ENCODE peak calls at places on chromosomes 5 and 9, in ten cellular contexts. T is colonic mucosa, W is epithelial cell of esophagus, H is fibroblast of lung, O is transverse colon, P is mammary epithelial cell, A is neural progenitor cell, B is AG10803, K is spleen, X is heart left ventricle. V is an unnamed sample.

GRCh38 chr9:129201289-129201688 is 23.2 kb upstream of the IER5L start:
- DNase-seq in T (no peak), W (no peak), H (no peak), O (no peak), P (no peak), A (no peak), B (no peak), K (no peak), X (no peak), V (no peak)

GRCh38 chr5:122156724-122157325 is 27.5 kb downstream of the ZNF474 start:
- DNase-seq in T (no peak), W (peak; percentile 67), H (peak; percentile 77), O (no peak), P (peak; percentile 45), A (peak; percentile 51), B (peak; percentile 72), K (no peak), X (no peak), V (peak; percentile 89)

GRCh38 chr5:61450880-61451279 is 118.8 kb downstream of the ZSWIM6 start:
- DNase-seq in T (no peak), W (peak; percentile 24), H (peak; percentile 73), O (no peak), P (peak; percentile 31), A (no peak), B (peak; percentile 87), K (no peak), X (no peak), V (peak; percentile 54)

GRCh38 chr5:73436535-73437125 is 11.9 kb downstream of the FOXD1 start:
- DNase-seq in T (no peak), W (no peak), H (peak; percentile 40), O (no peak), P (no peak), A (no peak), B (peak; percentile 62), K (no peak), X (no peak), V (peak; percentile 52)

GRCh38 chr5:74973694-74974093 is 78.7 kb downstream of the GCNT4 start:
- DNase-seq in T (no peak), W (no peak), H (no peak), O (no peak), P (no peak), A (no peak), B (no peak), K (no peak), X (no peak), V (no peak)

GRCh38 chr9:78130004-78130403 is 98.4 kb upstream of the GNAQ start:
- DNase-seq in T (peak; percentile 31), W (peak; percentile 66), H (peak; percentile 53), O (no peak), P (peak; percentile 69), A (peak; percentile 56), B (peak; percentile 29), K (no peak), X (no peak), V (peak; percentile 43)

GRCh38 chr5:145825751-145826180 is 9.4 kb downstream of the PRELID2 start:
- DNase-seq in T (no peak), W (peak; percentile 60), H (peak; percentile 78), O (no peak), P (peak; percentile 25), A (peak; percentile 59), B (peak; percentile 58), K (no peak), X (no peak), V (peak; percentile 84)

GRCh38 chr5:72559866-72560766 is 52.9 kb upstream of the ZNF366 start:
- DNase-seq in T (no peak), W (peak; percentile 16), H (no peak), O (no peak), P (peak; percentile 9), A (no peak), B (no peak), K (no peak), X (peak; percentile 62), V (no peak)

GRCh38 chr9:122402403-122403268 is 31.8 kb downstream of the PTGS1 start:
- DNase-seq in T (no peak), W (peak; percentile 92), H (peak; percentile 97), O (no peak), P (peak; percentile 92), A (no peak), B (peak; percentile 89), K (no peak), X (no peak), V (peak; percentile 98)

GRCh38 chr5:138542120-138542955 is 698 bp downstream of the ETF1 start:
- DNase-seq in T (peak; percentile 31), W (no peak), H (no peak), O (peak; percentile 21), P (no peak), A (peak; percentile 4), B (no peak), K (no peak), X (no peak), V (no peak)

GRCh38 chr5:137497396-137498290 is 1.5 kb downstream of the SPOCK1 start:
- DNase-seq in T (no peak), W (peak; percentile 48), H (no peak), O (no peak), P (no peak), A (no peak), B (no peak), K (no peak), X (no peak), V (no peak)

GRCh38 chr5:181173027-181173419 is 25.6 kb downstream of the OR2V2 start:
- DNase-seq in T (no peak), W (peak; percentile 72), H (no peak), O (no peak), P (no peak), A (no peak), B (no peak), K (no peak), X (no peak), V (no peak)
- H3K4me3 ChIP-seq in T (no peak overlapping the region), W (peak overlapping the region; percentile 45), H (no peak overlapping the region), O (no peak overlapping the region), P (peak overlapping the region; percentile 37), A (peak overlapping the region; percentile 44), B (no peak overlapping the region), K (peak overlapping the region; percentile 10), X (peak overlapping the region; percentile 21), V (no peak overlapping the region)

DNA sequence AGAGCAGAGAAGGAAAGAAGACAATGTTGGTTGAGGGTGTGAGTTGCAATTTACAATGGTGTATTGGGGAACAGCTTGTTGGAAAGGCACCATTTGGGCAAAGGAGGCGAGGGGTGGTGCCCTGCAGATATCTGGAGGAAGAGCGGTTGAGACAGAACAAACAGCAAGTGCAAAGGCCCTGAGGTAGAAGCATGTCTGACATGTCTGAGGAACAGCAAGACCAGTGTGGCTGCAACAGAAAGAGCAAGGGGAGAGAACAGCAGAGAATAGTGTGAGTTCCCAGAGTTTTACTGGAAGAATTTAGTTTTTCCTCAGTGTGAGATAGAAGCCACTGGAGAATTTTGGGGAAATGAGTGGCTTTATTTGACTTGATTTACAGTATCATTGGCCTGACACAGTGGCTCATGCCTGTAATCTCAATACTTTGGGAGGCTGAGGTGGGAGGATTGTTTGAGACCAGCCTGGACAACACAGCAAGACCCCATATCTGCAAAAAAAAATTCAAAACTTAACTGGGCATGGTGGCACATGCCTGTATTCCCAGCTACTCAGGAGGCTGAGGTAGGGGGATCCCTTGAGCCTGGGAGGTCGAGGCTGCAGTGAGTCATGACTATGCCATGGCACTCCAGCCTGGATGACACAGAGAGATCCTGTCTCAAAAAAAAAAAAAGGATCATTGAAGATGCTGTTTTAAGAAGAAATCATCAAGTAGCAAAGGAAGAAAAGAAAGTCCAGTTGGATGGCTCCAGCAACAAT is 13.6 kb downstream of the CMBL start:
- DNase-seq in T (no peak), W (no peak), H (no peak), O (no peak), P (no peak), A (no peak), B (no peak), K (peak; percentile 25), X (no peak), V (no peak)
- TF ChIP-seq CTCF in T (no peak), W (no peak), H (no peak), O (no peak), P (no peak), A (no peak), B (no peak), K (no peak), X (no peak), V (no peak)

DNA sequence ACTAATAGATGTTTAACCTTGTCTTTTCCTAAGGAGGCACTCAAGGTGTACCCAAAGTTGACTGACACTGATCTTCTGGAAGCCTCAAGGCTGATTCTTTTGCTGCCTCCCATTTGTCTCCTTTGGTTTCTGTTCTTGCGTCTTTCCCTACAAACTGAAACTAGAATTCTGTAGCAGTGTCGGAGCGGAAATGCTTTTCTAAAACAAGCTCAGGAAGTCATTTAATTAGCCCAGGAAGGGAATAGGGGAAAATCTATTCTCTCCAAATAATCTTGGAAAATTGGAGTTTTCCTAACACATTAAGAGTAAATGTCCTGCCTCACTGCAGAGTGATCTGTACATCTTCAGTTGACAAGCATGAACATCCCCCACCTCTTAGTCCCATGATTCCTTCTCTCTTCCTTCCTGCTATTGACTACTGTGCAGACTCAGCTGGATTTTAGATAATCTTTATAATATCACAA is 182.7 kb downstream of the NR3C1 start:
- DNase-seq in T (no peak), W (no peak), H (no peak), O (no peak), P (no peak), A (no peak), B (no peak), K (no peak), X (no peak), V (peak; percentile 57)
- H3K4me3 ChIP-seq in T (no peak overlapping the region), W (no peak overlapping the region), H (no peak overlapping the region), O (no peak overlapping the region), P (no peak overlapping the region), A (no peak overlapping the region), B (no peak overlapping the region), K (no peak overlapping the region), X (peak overlapping the region; percentile 4), V (peak overlapping the region; percentile 31)

DNA sequence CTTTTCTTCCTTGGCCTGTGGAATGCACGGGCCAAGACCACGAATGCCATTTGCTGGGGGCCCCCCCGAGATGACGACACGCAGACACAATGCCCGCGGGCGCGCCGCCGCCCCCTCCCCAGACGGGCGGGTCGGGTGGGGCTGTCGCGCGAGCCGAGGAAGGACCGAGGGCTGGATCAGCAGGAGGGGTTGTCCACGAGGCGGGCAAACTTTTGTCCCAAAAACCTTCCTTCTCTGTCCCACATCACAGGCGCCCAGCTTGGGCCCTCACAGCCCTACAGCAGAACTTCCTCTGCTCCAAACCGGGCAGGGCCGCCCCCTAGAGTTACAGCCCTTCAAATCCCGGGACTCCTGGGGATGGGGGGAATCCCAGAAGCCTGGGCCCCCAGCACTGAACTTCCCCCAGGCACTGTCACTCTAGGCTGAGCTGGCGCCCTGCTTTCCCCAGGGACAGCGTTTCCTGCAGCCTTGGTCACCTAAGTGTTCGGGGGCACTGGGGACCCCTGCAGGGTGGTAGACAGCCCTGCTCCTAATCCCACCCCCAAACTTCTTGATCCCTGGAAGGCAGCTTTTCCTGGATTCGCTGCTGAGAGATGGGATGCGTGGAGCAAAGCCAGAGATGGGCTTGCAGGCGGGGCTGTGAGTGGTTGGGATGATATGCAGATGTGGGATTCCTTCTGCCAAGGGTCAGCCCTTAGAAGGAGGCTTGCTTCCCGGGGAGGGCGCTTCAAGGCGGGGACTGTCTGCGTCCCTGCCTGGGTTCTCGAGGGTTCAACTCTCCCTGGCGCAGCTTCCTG is 980 bp downstream of the COL5A1 start:
- DNase-seq in T (peak; percentile 59), W (no peak), H (peak; percentile 94), O (peak; percentile 58), P (peak; percentile 44), A (peak; percentile 73), B (peak; percentile 90), K (no peak), X (peak; percentile 65), V (peak; percentile 82)
- TF ChIP-seq CTCF in T (no peak), W (no peak), H (peak; percentile 48), O (no peak), P (no peak), A (peak; percentile 30), B (peak; percentile 56), K (no peak), X (peak; percentile 22), V (peak; percentile 61)